ENCODE peak calls at places on chromosomes 7 and 10, in six cellular contexts. One of them, this sample, is unnamed.

GRCh38 chr10:109922976-109923921 is at the start of gene XPNPEP1:
- DNase-seq in T follicular helper cell: peak; percentile 63
- DNase-seq in stimulated activated CD4-positive, alpha-beta T cell treated with anti-CD3 and anti-CD28 coated beads, Interleukin-1b, Interleukin-23, amount 100 ng/mL, for 4 hours: peak; percentile 76
- DNase-seq in dorsolateral prefrontal cortex: peak; percentile 88
- DNase-seq in NCI-H774: peak; percentile 62
- DNase-seq in cardiac fibroblast: peak; percentile 91
- DNase-seq in this sample: peak; percentile 89

GRCh38 chr10:101466016-101466912 is 112.3 kb downstream of the BTRC start:
- DNase-seq in stimulated activated CD4-positive, alpha-beta T cell treated with anti-CD3 and anti-CD28 coated beads, Interleukin-1b, Interleukin-23, amount 100 ng/mL, for 4 hours: no peak
- DNase-seq in cardiac fibroblast: no peak
- DNase-seq in T follicular helper cell: no peak
- DNase-seq in NCI-H774: peak; percentile 36
- DNase-seq in dorsolateral prefrontal cortex: no peak
- DNase-seq in this sample: no peak

GRCh38 chr7:23893942-23894890 is 184.2 kb downstream of the STK31 start:
- DNase-seq in NCI-H774: no peak
- DNase-seq in cardiac fibroblast: peak; percentile 47
- DNase-seq in T follicular helper cell: no peak
- DNase-seq in stimulated activated CD4-positive, alpha-beta T cell treated with anti-CD3 and anti-CD28 coated beads, Interleukin-1b, Interleukin-23, amount 100 ng/mL, for 4 hours: no peak
- DNase-seq in dorsolateral prefrontal cortex: no peak
- DNase-seq in this sample: peak; percentile 67

GRCh38 chr10:5659702-5660528 is 6.5 kb downstream of the ASB13 start:
- DNase-seq in stimulated activated CD4-positive, alpha-beta T cell treated with anti-CD3 and anti-CD28 coated beads, Interleukin-1b, Interleukin-23, amount 100 ng/mL, for 4 hours: no peak
- DNase-seq in dorsolateral prefrontal cortex: no peak
- DNase-seq in T follicular helper cell: no peak
- DNase-seq in NCI-H774: no peak
- DNase-seq in cardiac fibroblast: peak; percentile 60
- DNase-seq in this sample: peak; percentile 70

GRCh38 chr10:125396651-125397050 is 236.3 kb upstream of the CTBP2 start:
- DNase-seq in stimulated activated CD4-positive, alpha-beta T cell treated with anti-CD3 and anti-CD28 coated beads, Interleukin-1b, Interleukin-23, amount 100 ng/mL, for 4 hours: no peak
- DNase-seq in NCI-H774: no peak
- DNase-seq in cardiac fibroblast: no peak
- DNase-seq in T follicular helper cell: no peak
- DNase-seq in dorsolateral prefrontal cortex: no peak
- DNase-seq in this sample: no peak

GRCh38 chr7:100211342-100211780 is 8.4 kb upstream of the PVRIG start:
- DNase-seq in stimulated activated CD4-positive, alpha-beta T cell treated with anti-CD3 and anti-CD28 coated beads, Interleukin-1b, Interleukin-23, amount 100 ng/mL, for 4 hours: no peak
- DNase-seq in dorsolateral prefrontal cortex: no peak
- DNase-seq in NCI-H774: no peak
- DNase-seq in cardiac fibroblast: no peak
- DNase-seq in T follicular helper cell: no peak
- DNase-seq in this sample: no peak

GRCh38 chr10:70169661-70170364 is 501 bp downstream of the SAR1A start:
- DNase-seq in cardiac fibroblast: no peak
- DNase-seq in dorsolateral prefrontal cortex: peak; percentile 40
- DNase-seq in T follicular helper cell: no peak
- DNase-seq in stimulated activated CD4-positive, alpha-beta T cell treated with anti-CD3 and anti-CD28 coated beads, Interleukin-1b, Interleukin-23, amount 100 ng/mL, for 4 hours: no peak
- DNase-seq in NCI-H774: no peak
- DNase-seq in this sample: peak; percentile 17

GRCh38 chr7:40697653-40698052 is 562.8 kb downstream of the SUGCT start:
- DNase-seq in NCI-H774: no peak
- DNase-seq in dorsolateral prefrontal cortex: no peak
- DNase-seq in T follicular helper cell: no peak
- DNase-seq in stimulated activated CD4-positive, alpha-beta T cell treated with anti-CD3 and anti-CD28 coated beads, Interleukin-1b, Interleukin-23, amount 100 ng/mL, for 4 hours: no peak
- DNase-seq in cardiac fibroblast: no peak
- DNase-seq in this sample: no peak

GRCh38 chr10:17428096-17428615 is 26.2 kb downstream of the ST8SIA6 start:
- DNase-seq in dorsolateral prefrontal cortex: no peak
- DNase-seq in NCI-H774: no peak
- DNase-seq in stimulated activated CD4-positive, alpha-beta T cell treated with anti-CD3 and anti-CD28 coated beads, Interleukin-1b, Interleukin-23, amount 100 ng/mL, for 4 hours: no peak
- DNase-seq in cardiac fibroblast: no peak
- DNase-seq in T follicular helper cell: no peak
- DNase-seq in this sample: no peak

GRCh38 chr7:104358743-104359142 is 30.3 kb downstream of the LHFPL3 start:
- DNase-seq in stimulated activated CD4-positive, alpha-beta T cell treated with anti-CD3 and anti-CD28 coated beads, Interleukin-1b, Interleukin-23, amount 100 ng/mL, for 4 hours: no peak
- DNase-seq in NCI-H774: no peak
- DNase-seq in dorsolateral prefrontal cortex: no peak
- DNase-seq in cardiac fibroblast: no peak
- DNase-seq in T follicular helper cell: no peak
- DNase-seq in this sample: no peak

GRCh38 chr7:29894238-29894637 is 87.9 kb downstream of the WIPF3 start:
- DNase-seq in dorsolateral prefrontal cortex: no peak
- DNase-seq in T follicular helper cell: no peak
- DNase-seq in stimulated activated CD4-positive, alpha-beta T cell treated with anti-CD3 and anti-CD28 coated beads, Interleukin-1b, Interleukin-23, amount 100 ng/mL, for 4 hours: no peak
- DNase-seq in cardiac fibroblast: no peak
- DNase-seq in NCI-H774: no peak
- DNase-seq in this sample: no peak

GRCh38 chr7:30285531-30286284 is 1.3 kb downstream of the ZNRF2 start:
- DNase-seq in cardiac fibroblast: peak; percentile 63
- DNase-seq in T follicular helper cell: peak; percentile 16
- DNase-seq in dorsolateral prefrontal cortex: no peak
- DNase-seq in NCI-H774: peak; percentile 11
- DNase-seq in stimulated activated CD4-positive, alpha-beta T cell treated with anti-CD3 and anti-CD28 coated beads, Interleukin-1b, Interleukin-23, amount 100 ng/mL, for 4 hours: peak; percentile 36
- DNase-seq in this sample: peak; percentile 67

GRCh38 chr7:64558323-64558705 is 4.6 kb downstream of the ZNF680 start:
- DNase-seq in NCI-H774: no peak
- DNase-seq in stimulated activated CD4-positive, alpha-beta T cell treated with anti-CD3 and anti-CD28 coated beads, Interleukin-1b, Interleukin-23, amount 100 ng/mL, for 4 hours: no peak
- DNase-seq in T follicular helper cell: no peak
- DNase-seq in dorsolateral prefrontal cortex: no peak
- DNase-seq in cardiac fibroblast: no peak
- DNase-seq in this sample: peak; percentile 22

GRCh38 chr7:30596721-30597120 is 2.0 kb downstream of the GARS1 start:
- DNase-seq in cardiac fibroblast: no peak
- DNase-seq in NCI-H774: no peak
- DNase-seq in T follicular helper cell: no peak
- DNase-seq in stimulated activated CD4-positive, alpha-beta T cell treated with anti-CD3 and anti-CD28 coated beads, Interleukin-1b, Interleukin-23, amount 100 ng/mL, for 4 hours: no peak
- DNase-seq in dorsolateral prefrontal cortex: no peak
- DNase-seq in this sample: no peak

GRCh38 chr7:109009636-109010035 is 440.0 kb downstream of the DNAJB9 start:
- DNase-seq in NCI-H774: no peak
- DNase-seq in T follicular helper cell: no peak
- DNase-seq in dorsolateral prefrontal cortex: no peak
- DNase-seq in cardiac fibroblast: no peak
- DNase-seq in stimulated activated CD4-positive, alpha-beta T cell treated with anti-CD3 and anti-CD28 coated beads, Interleukin-1b, Interleukin-23, amount 100 ng/mL, for 4 hours: no peak
- DNase-seq in this sample: no peak